ENCODE peak calls at places on chromosomes 3 and 15, in five cellular contexts. S is A549, U is IMR-90, J is HepG2, I is K562. C is an unnamed sample.

GRCh38 chr15:75198560-75199346 is 2.9 kb upstream of the C15orf39 start:
- DNase-seq in S (peak), U (peak), J (peak), I (no peak), C (no peak)

GRCh38 chr15:68113751-68114150 is 59.6 kb downstream of the PIAS1 start:
- DNase-seq in S (no peak), U (no peak), J (no peak), I (no peak), C (no peak)

GRCh38 chr3:141231923-141232861 is 567 bp downstream of the PXYLP1 start:
- DNase-seq in S (no peak), U (no peak), J (no peak), I (peak), C (no peak)

GRCh38 chr15:48406240-48406891 is 75.1 kb downstream of the DUT start:
- DNase-seq in S (no peak), U (no peak), J (peak), I (no peak), C (no peak)

GRCh38 chr3:150503402-150504099 is 42.7 kb downstream of the SERP1 start:
- DNase-seq in S (no peak), U (no peak), J (no peak), I (no peak), C (no peak)

GRCh38 chr3:156820687-156821070 is 5.5 kb upstream of the LEKR1 start:
- DNase-seq in S (no peak), U (no peak), J (no peak), I (no peak), C (no peak)

GRCh38 chr3:58332575-58333179 is at the start of gene PXK:
- DNase-seq in S (peak), U (peak), J (peak), I (peak), C (peak)

GRCh38 chr3:139427283-139428060 is 38.0 kb upstream of the COPB2 start:
- DNase-seq in S (peak), U (peak), J (peak), I (peak), C (no peak)

GRCh38 chr15:73989001-73989798 is 2.9 kb downstream of the STOML1 start:
- DNase-seq in S (peak), U (peak), J (no peak), I (no peak), C (no peak)

DNA sequence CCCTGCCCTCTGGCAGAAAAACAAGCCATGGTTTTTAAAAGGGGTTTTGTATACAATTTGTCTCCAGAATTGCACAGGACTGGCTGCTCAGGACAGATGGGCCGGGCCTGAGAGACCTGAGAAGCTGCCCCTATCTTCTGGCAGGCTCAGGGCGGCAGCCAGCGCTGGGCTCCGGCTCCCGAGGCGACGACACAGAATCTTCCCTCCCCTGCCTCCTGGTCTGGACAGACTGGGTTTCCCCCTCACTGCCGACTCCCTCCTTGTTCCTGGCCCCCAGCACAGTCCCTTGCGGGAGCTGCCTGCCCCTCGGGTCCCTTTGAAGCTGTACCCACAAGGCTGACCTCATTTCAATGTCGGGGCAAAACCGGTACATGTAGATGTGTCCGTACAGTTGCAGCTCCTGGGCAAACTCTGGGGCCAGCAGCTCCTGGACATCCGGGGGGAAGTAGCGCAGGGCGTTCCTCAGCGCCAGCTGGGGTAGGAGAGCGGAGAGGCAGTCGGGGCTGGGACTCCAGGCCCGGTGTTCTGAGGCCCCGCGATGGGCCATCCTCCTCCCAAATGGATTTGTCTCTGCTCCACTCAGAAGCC is 7.2 kb downstream of the UROC1 start:
- DNase-seq in S (no peak), U (no peak), J (no peak), I (no peak), C (no peak)
- TF ChIP-seq MAFK in S (no peak), U (no peak), J (no peak), I (no peak), C (no peak)

GRCh38 chr3:11156026-11156410 is 1.7 kb downstream of the HRH1 start:
- DNase-seq in S (no peak), U (no peak), J (no peak), I (no peak), C (no peak)

GRCh38 chr3:11157406-11157805 is 3.1 kb downstream of the HRH1 start:
- DNase-seq in S (no peak), U (no peak), J (no peak), I (no peak), C (no peak)

GRCh38 chr3:11154036-11154952 is at the start of gene HRH1:
- DNase-seq in S (peak), U (no peak), J (no peak), I (peak), C (peak)

GRCh38 chr3:11154953-11155325 is 646 bp downstream of the HRH1 start:
- DNase-seq in S (no peak), U (peak), J (no peak), I (no peak), C (no peak)

GRCh38 chr3:11155341-11156025 is 1.2 kb downstream of the HRH1 start:
- DNase-seq in S (peak), U (peak), J (peak), I (peak), C (peak)
- TF ChIP-seq MAFK in S (no peak), U (no peak), J (no peak), I (no peak), C (no peak)

DNA sequence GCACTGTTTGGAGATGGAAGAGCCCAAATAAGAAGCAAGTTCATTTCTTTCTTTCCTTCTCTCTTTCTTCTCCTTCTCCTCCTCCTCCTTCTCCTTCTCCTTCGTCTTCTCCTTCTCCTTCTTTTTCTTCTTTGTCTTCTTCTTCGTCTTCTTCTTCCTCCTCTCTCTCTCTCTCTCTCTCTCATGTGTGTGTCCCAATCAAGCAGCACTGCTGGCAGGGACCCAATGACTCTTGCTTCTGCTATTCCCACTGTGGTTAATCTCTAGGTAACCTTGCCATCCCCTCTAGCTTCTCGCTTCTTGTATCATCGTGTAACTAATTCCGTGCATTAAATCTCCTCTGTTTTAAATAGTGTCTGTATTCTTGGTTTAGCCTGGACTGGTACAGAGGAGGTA is 26.1 kb upstream of the ZNF280D start:
- DNase-seq in S (no peak), U (peak), J (no peak), I (no peak), C (no peak)
- TF ChIP-seq MAFK in S (no peak), U (no peak), J (no peak), I (no peak), C (no peak)

DNA sequence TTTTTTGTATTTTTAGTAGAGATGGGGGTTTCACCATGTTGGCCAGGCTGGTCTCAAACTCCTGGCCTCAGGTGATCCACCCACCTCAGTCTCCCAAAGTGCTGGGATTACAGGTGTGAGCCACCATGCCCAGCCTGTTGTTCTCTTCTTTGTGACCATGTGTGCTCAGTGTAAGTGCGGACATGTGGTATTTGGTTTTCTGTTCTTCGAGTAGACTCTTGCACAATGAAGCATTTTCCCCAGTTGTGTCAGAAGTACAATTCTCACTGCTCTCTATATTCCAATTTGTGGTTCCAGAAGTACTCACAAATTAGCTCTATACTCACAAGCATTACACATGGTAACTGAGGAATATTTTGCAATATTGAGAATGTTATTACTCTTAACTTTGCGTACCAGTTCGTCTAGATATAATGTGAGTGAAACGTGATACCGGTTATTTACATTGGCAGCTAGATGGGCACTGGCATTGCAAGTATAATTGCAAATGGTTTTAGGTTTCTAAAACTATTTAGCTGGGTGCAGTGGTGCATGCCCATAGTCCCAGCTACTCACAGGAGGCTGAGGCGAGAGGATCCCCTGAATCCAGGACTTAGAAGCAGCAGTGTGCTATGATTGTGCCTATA is 34.2 kb upstream of the MTMR14 start:
- DNase-seq in S (no peak), U (no peak), J (no peak), I (no peak), C (no peak)
- TF ChIP-seq MAFK in S (no peak), U (no peak), J (no peak), I (no peak), C (no peak)

DNA sequence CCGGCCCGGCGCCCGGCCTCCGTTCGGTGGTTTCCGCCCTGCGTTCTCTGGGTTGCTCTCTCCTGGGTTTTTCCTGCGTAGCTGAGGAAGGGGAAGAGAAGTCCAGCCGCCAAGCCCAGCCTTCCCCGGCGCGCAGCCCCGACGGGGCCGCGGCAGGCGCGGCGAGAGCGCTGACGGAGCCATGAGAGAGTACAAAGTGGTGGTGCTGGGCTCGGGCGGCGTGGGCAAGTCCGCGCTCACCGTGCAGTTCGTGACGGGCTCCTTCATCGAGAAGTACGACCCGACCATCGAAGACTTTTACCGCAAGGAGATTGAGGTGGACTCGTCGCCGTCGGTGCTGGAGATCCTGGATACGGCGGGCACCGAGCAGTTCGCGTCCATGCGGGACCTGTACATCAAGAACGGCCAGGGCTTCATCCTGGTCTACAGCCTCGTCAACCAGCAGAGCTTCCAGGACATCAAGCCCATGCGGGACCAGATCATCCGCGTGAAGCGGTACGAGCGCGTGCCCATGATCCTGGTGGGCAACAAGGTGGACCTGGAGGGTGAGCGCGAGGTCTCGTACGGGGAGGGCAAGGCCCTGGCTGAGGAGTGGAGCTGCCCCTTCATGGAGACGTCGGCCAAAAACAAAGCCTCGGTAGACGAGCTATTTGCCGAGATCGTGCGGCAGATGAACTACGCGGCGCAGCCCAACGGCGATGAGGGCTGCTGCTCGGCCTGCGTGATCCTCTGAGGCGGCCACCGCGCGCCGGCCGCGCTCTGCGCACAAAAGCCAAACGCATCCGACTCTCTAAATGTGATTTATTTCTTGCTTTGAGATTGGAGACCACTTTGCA is 705 bp downstream of the RAP2B start:
- DNase-seq in S (peak), U (peak), J (no peak), I (no peak), C (peak)
- TF ChIP-seq MAFK in S (no peak), U (no peak), J (no peak), I (no peak), C (no peak)

DNA sequence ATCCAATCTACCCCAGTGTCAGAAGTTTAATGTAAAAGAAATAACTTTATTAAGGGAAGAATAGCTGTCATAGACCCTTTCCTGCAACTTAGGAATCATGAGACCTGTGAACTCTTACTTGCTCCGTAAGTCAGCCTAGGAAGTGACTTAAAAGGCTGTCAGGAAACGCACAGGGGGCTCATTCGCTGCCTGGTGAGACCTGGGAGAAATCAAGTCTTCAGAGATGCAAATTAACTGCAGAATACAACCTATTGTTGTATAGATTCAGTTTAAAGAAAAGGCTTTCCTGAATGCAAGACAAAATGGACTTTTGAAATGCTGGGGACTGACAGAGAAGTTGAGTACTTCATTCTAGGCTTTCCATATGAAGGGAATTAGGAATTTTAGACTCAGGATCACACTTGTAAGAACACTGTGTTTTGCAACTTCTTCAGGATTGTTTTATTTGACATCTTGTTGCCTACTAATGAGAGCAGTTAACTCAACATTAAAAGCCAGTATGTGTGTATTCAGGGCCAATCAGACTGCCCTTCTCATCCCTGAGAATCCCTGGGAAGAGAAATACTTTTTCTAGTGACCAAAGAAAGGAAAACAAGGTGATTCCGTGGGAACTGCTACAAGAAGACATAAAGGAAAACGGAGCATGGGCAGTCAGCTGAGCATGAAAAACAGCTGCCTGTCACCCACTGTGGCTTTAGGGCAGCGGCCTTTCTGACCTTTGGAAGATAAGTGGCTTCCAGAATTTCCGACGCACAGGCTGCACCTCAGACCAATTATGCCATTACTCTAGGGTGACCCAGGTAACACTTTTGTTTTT is 18.5 kb upstream of the DPPA4 start:
- DNase-seq in S (no peak), U (no peak), J (no peak), I (no peak), C (peak)
- TF ChIP-seq MAFK in S (no peak), U (no peak), J (no peak), I (no peak), C (no peak)

GRCh38 chr15:31434418-31435255 is 108.0 kb downstream of the KLF13 start:
- DNase-seq in S (no peak), U (peak), J (no peak), I (peak), C (no peak)

GRCh38 chr15:31435891-31436628 is 109.4 kb downstream of the KLF13 start:
- DNase-seq in S (no peak), U (no peak), J (no peak), I (peak), C (no peak)

GRCh38 chr15:31433101-31433500 is 106.5 kb downstream of the KLF13 start:
- DNase-seq in S (no peak), U (no peak), J (no peak), I (no peak), C (no peak)

GRCh38 chr15:31433574-31433973 is 106.9 kb downstream of the KLF13 start:
- DNase-seq in S (no peak), U (no peak), J (no peak), I (no peak), C (no peak)

GRCh38 chr15:31435256-31435781 is 108.7 kb downstream of the KLF13 start:
- DNase-seq in S (peak), U (peak), J (peak), I (peak), C (peak)
- TF ChIP-seq MAFK in S (no peak), U (no peak), J (no peak), I (no peak), C (no peak)

GRCh38 chr3:124374583-124374982 is 355.7 kb upstream of the UMPS start:
- DNase-seq in S (no peak), U (no peak), J (no peak), I (no peak), C (no peak)
- TF ChIP-seq MAFK in S (no peak), U (no peak), J (no peak), I (no peak), C (no peak)

GRCh38 chr3:95815828-95816227 is 998.6 kb upstream of the EPHA6 start:
- DNase-seq in S (no peak), U (no peak), J (no peak), I (no peak), C (no peak)
- TF ChIP-seq MAFK in S (no peak), U (no peak), J (no peak), I (no peak), C (no peak)

C was measured in H1.